ENCODE peak calls at places on chromosomes 16 and 17, in four cellular contexts. One of them, this sample, is unnamed.

GRCh38 chr16:740459-740763 is 386 bp downstream of the CIAO3 start:
- DNase-seq in heart right ventricle: no peak
- DNase-seq in Caco-2: no peak
- DNase-seq in stimulated activated CD4-positive, alpha-beta T cell treated with anti-CD3 and anti-CD28 coated beads, Interleukin-15, amount 100 ng/mL, for 1 hour: no peak
- DNase-seq in this sample: no peak

GRCh38 chr16:85367485-85367884 is 245.6 kb upstream of the GSE1 start:
- DNase-seq in stimulated activated CD4-positive, alpha-beta T cell treated with anti-CD3 and anti-CD28 coated beads, Interleukin-15, amount 100 ng/mL, for 1 hour: no peak
- DNase-seq in heart right ventricle: no peak
- DNase-seq in Caco-2: no peak
- DNase-seq in this sample: no peak

GRCh38 chr16:86823895-86824671 is 245.7 kb downstream of the FOXL1 start:
- DNase-seq in stimulated activated CD4-positive, alpha-beta T cell treated with anti-CD3 and anti-CD28 coated beads, Interleukin-15, amount 100 ng/mL, for 1 hour: no peak
- DNase-seq in Caco-2: no peak
- DNase-seq in heart right ventricle: no peak
- DNase-seq in this sample: no peak

GRCh38 chr17:31487063-31487647 is 95.7 kb downstream of the RAB11FIP4 start:
- DNase-seq in Caco-2: no peak
- DNase-seq in stimulated activated CD4-positive, alpha-beta T cell treated with anti-CD3 and anti-CD28 coated beads, Interleukin-15, amount 100 ng/mL, for 1 hour: no peak
- DNase-seq in heart right ventricle: no peak
- DNase-seq in this sample: peak

GRCh38 chr16:4654946-4655590 is 30.4 kb downstream of the MGRN1 start:
- DNase-seq in heart right ventricle: no peak
- DNase-seq in Caco-2: no peak
- DNase-seq in stimulated activated CD4-positive, alpha-beta T cell treated with anti-CD3 and anti-CD28 coated beads, Interleukin-15, amount 100 ng/mL, for 1 hour: no peak
- DNase-seq in this sample: no peak

GRCh38 chr16:86961133-86961720 is 356.0 kb downstream of the C16orf95 start:
- DNase-seq in stimulated activated CD4-positive, alpha-beta T cell treated with anti-CD3 and anti-CD28 coated beads, Interleukin-15, amount 100 ng/mL, for 1 hour: no peak
- DNase-seq in Caco-2: no peak
- DNase-seq in heart right ventricle: no peak
- DNase-seq in this sample: no peak

GRCh38 chr17:29140051-29140582 is 40.1 kb downstream of the MYO18A start:
- DNase-seq in heart right ventricle: peak
- DNase-seq in stimulated activated CD4-positive, alpha-beta T cell treated with anti-CD3 and anti-CD28 coated beads, Interleukin-15, amount 100 ng/mL, for 1 hour: peak
- DNase-seq in Caco-2: no peak
- DNase-seq in this sample: peak

GRCh38 chr17:31869031-31869430 is 10.0 kb upstream of the COPRS start:
- DNase-seq in heart right ventricle: no peak
- DNase-seq in stimulated activated CD4-positive, alpha-beta T cell treated with anti-CD3 and anti-CD28 coated beads, Interleukin-15, amount 100 ng/mL, for 1 hour: no peak
- DNase-seq in Caco-2: no peak
- DNase-seq in this sample: no peak

GRCh38 chr17:16027708-16028584 is 28.3 kb downstream of the TTC19 start:
- DNase-seq in stimulated activated CD4-positive, alpha-beta T cell treated with anti-CD3 and anti-CD28 coated beads, Interleukin-15, amount 100 ng/mL, for 1 hour: no peak
- DNase-seq in heart right ventricle: no peak
- DNase-seq in Caco-2: no peak
- DNase-seq in this sample: no peak

GRCh38 chr17:71760062-71760720 is 360.6 kb upstream of the SOX9 start:
- DNase-seq in Caco-2: peak
- DNase-seq in stimulated activated CD4-positive, alpha-beta T cell treated with anti-CD3 and anti-CD28 coated beads, Interleukin-15, amount 100 ng/mL, for 1 hour: no peak
- DNase-seq in heart right ventricle: no peak
- DNase-seq in this sample: no peak

GRCh38 chr17:18314059-18314730 is 599 bp downstream of the TOP3A start:
- DNase-seq in heart right ventricle: no peak
- DNase-seq in Caco-2: no peak
- DNase-seq in stimulated activated CD4-positive, alpha-beta T cell treated with anti-CD3 and anti-CD28 coated beads, Interleukin-15, amount 100 ng/mL, for 1 hour: no peak
- DNase-seq in this sample: no peak

GRCh38 chr17:39602533-39603303 is 5.0 kb downstream of the NEUROD2 start:
- DNase-seq in heart right ventricle: no peak
- DNase-seq in stimulated activated CD4-positive, alpha-beta T cell treated with anti-CD3 and anti-CD28 coated beads, Interleukin-15, amount 100 ng/mL, for 1 hour: no peak
- DNase-seq in Caco-2: no peak
- DNase-seq in this sample: no peak

GRCh38 chr17:29042679-29043538 is at the start of gene PIPOX:
- DNase-seq in stimulated activated CD4-positive, alpha-beta T cell treated with anti-CD3 and anti-CD28 coated beads, Interleukin-15, amount 100 ng/mL, for 1 hour: no peak
- DNase-seq in Caco-2: no peak
- DNase-seq in heart right ventricle: peak
- DNase-seq in this sample: peak

GRCh38 chr16:84603115-84603816 is 14.6 kb downstream of the COTL1 start:
- DNase-seq in heart right ventricle: peak
- DNase-seq in stimulated activated CD4-positive, alpha-beta T cell treated with anti-CD3 and anti-CD28 coated beads, Interleukin-15, amount 100 ng/mL, for 1 hour: no peak
- DNase-seq in Caco-2: no peak
- DNase-seq in this sample: peak

GRCh38 chr16:66247516-66248089 is 118.9 kb upstream of the CDH5 start:
- DNase-seq in Caco-2: no peak
- DNase-seq in stimulated activated CD4-positive, alpha-beta T cell treated with anti-CD3 and anti-CD28 coated beads, Interleukin-15, amount 100 ng/mL, for 1 hour: no peak
- DNase-seq in heart right ventricle: no peak
- DNase-seq in this sample: no peak

GRCh38 chr17:31596382-31597323 is 205.2 kb downstream of the RAB11FIP4 start:
- DNase-seq in heart right ventricle: peak
- DNase-seq in stimulated activated CD4-positive, alpha-beta T cell treated with anti-CD3 and anti-CD28 coated beads, Interleukin-15, amount 100 ng/mL, for 1 hour: no peak
- DNase-seq in Caco-2: no peak
- DNase-seq in this sample: peak

GRCh38 chr17:15513058-15513858 is 45.8 kb upstream of the CDRT4 start:
- DNase-seq in heart right ventricle: no peak
- DNase-seq in stimulated activated CD4-positive, alpha-beta T cell treated with anti-CD3 and anti-CD28 coated beads, Interleukin-15, amount 100 ng/mL, for 1 hour: no peak
- DNase-seq in Caco-2: no peak
- DNase-seq in this sample: no peak

GRCh38 chr17:33234930-33235685 is 58.0 kb downstream of the ASIC2 start:
- DNase-seq in stimulated activated CD4-positive, alpha-beta T cell treated with anti-CD3 and anti-CD28 coated beads, Interleukin-15, amount 100 ng/mL, for 1 hour: no peak
- DNase-seq in heart right ventricle: peak
- DNase-seq in Caco-2: no peak
- DNase-seq in this sample: peak

GRCh38 chr16:74455213-74455612 is 33.9 kb upstream of the CLEC18B start:
- DNase-seq in Caco-2: no peak
- DNase-seq in heart right ventricle: no peak
- DNase-seq in stimulated activated CD4-positive, alpha-beta T cell treated with anti-CD3 and anti-CD28 coated beads, Interleukin-15, amount 100 ng/mL, for 1 hour: no peak
- DNase-seq in this sample: no peak

GRCh38 chr16:84614914-84615813 is 2.7 kb downstream of the COTL1 start:
- DNase-seq in heart right ventricle: no peak
- DNase-seq in Caco-2: no peak
- DNase-seq in stimulated activated CD4-positive, alpha-beta T cell treated with anti-CD3 and anti-CD28 coated beads, Interleukin-15, amount 100 ng/mL, for 1 hour: no peak
- DNase-seq in this sample: no peak

GRCh38 chr17:8606415-8606814 is 24.1 kb downstream of the MYH10 start:
- DNase-seq in heart right ventricle: peak
- DNase-seq in Caco-2: no peak
- DNase-seq in stimulated activated CD4-positive, alpha-beta T cell treated with anti-CD3 and anti-CD28 coated beads, Interleukin-15, amount 100 ng/mL, for 1 hour: no peak
- DNase-seq in this sample: no peak

GRCh38 chr17:58918072-58918471 is 162.4 kb downstream of the PPM1E start:
- DNase-seq in stimulated activated CD4-positive, alpha-beta T cell treated with anti-CD3 and anti-CD28 coated beads, Interleukin-15, amount 100 ng/mL, for 1 hour: no peak
- DNase-seq in heart right ventricle: no peak
- DNase-seq in Caco-2: no peak
- DNase-seq in this sample: no peak

GRCh38 chr17:47252209-47252608 is 1.4 kb upstream of the ITGB3 start:
- DNase-seq in Caco-2: peak
- DNase-seq in stimulated activated CD4-positive, alpha-beta T cell treated with anti-CD3 and anti-CD28 coated beads, Interleukin-15, amount 100 ng/mL, for 1 hour: no peak
- DNase-seq in heart right ventricle: no peak
- DNase-seq in this sample: no peak

GRCh38 chr17:28750178-28751047 is 6.6 kb downstream of the TRAF4 start:
- DNase-seq in stimulated activated CD4-positive, alpha-beta T cell treated with anti-CD3 and anti-CD28 coated beads, Interleukin-15, amount 100 ng/mL, for 1 hour: peak
- DNase-seq in heart right ventricle: peak
- DNase-seq in Caco-2: peak
- DNase-seq in this sample: peak

GRCh38 chr17:76161619-76162222 is 20.7 kb upstream of the FOXJ1 start:
- DNase-seq in heart right ventricle: no peak
- DNase-seq in Caco-2: no peak
- DNase-seq in stimulated activated CD4-positive, alpha-beta T cell treated with anti-CD3 and anti-CD28 coated beads, Interleukin-15, amount 100 ng/mL, for 1 hour: no peak
- DNase-seq in this sample: no peak